ENCODE peak calls at places on chromosomes 2 and 18, in four cellular contexts. Q is A549, L is tibial artery, Z is lung. K is an unnamed sample.

GRCh38 chr2:169637620-169638019 is 53.5 kb downstream of the PPIG start:
- DNase-seq in Q (no peak), L (no peak), Z (no peak), K (no peak)

GRCh38 chr2:187499941-187500532 is 52.0 kb upstream of the CALCRL start:
- DNase-seq in Q (peak; percentile 19), L (peak; percentile 58), Z (peak; percentile 52), K (peak; percentile 93)

GRCh38 chr2:150639383-150639782 is 151.9 kb upstream of the RND3 start:
- DNase-seq in Q (no peak), L (no peak), Z (no peak), K (no peak)

GRCh38 chr2:2868065-2868464 is 509.6 kb downstream of the EIPR1 start:
- DNase-seq in Q (no peak), L (no peak), Z (no peak), K (no peak)

GRCh38 chr2:32008811-32009478 is 1.9 kb downstream of the MEMO1 start:
- DNase-seq in Q (no peak), L (no peak), Z (no peak), K (peak; percentile 38)

GRCh38 chr18:12411456-12411855 is 3.7 kb downstream of the PRELID3A start:
- DNase-seq in Q (no peak), L (no peak), Z (no peak), K (no peak)

GRCh38 chr2:63040586-63040985 is 10.0 kb upstream of the OTX1 start:
- DNase-seq in Q (no peak), L (no peak), Z (no peak), K (no peak)

GRCh38 chr2:184646593-184646992 is 48.3 kb downstream of the ZNF804A start:
- DNase-seq in Q (no peak), L (no peak), Z (no peak), K (no peak)

GRCh38 chr18:56756971-56757370 is 105.8 kb downstream of the WDR7 start:
- DNase-seq in Q (no peak), L (peak; percentile 28), Z (no peak), K (no peak)

GRCh38 chr2:99490088-99491065 is 560 bp upstream of the REV1 start:
- DNase-seq in Q (peak; percentile 90), L (peak; percentile 87), Z (peak; percentile 92), K (peak; percentile 94)

GRCh38 chr18:3305933-3306332 is 44.0 kb downstream of the MYL12B start:
- DNase-seq in Q (no peak), L (no peak), Z (no peak), K (no peak)

GRCh38 chr2:169361706-169362345 is 508 bp downstream of the LRP2 start:
- DNase-seq in Q (peak; percentile 11), L (no peak), Z (no peak), K (no peak)

GRCh38 chr2:230873670-230874401 is 9.1 kb downstream of the ITM2C start:
- DNase-seq in Q (no peak), L (no peak), Z (no peak), K (no peak)

GRCh38 chr2:239965318-239965717 is 59.8 kb downstream of the NDUFA10 start:
- DNase-seq in Q (no peak), L (no peak), Z (no peak), K (no peak)

GRCh38 chr2:233611284-233611683 is 6.1 kb upstream of the UGT1A8 start:
- DNase-seq in Q (no peak), L (no peak), Z (no peak), K (no peak)

GRCh38 chr2:105617631-105618350 is 126.9 kb upstream of the NCK2 start:
- DNase-seq in Q (no peak), L (no peak), Z (no peak), K (peak; percentile 12)

GRCh38 chr2:219289537-219290361 is 10.6 kb downstream of the DNAJB2 start:
- DNase-seq in Q (no peak), L (peak; percentile 72), Z (peak; percentile 51), K (peak; percentile 34)

GRCh38 chr2:43160778-43161177 is 65.6 kb downstream of the ZFP36L2 start:
- DNase-seq in Q (no peak), L (no peak), Z (no peak), K (no peak)

GRCh38 chr2:43159797-43160196 is 66.6 kb downstream of the ZFP36L2 start:
- DNase-seq in Q (no peak), L (no peak), Z (no peak), K (no peak)

GRCh38 chr2:43163365-43163715 is 63.1 kb downstream of the ZFP36L2 start:
- DNase-seq in Q (no peak), L (no peak), Z (no peak), K (no peak)

GRCh38 chr2:43164686-43165085 is 61.7 kb downstream of the ZFP36L2 start:
- DNase-seq in Q (no peak), L (no peak), Z (no peak), K (no peak)

GRCh38 chr2:43161650-43162542 is 64.5 kb downstream of the ZFP36L2 start:
- DNase-seq in Q (no peak), L (no peak), Z (no peak), K (no peak)
- H3K4me1 ChIP-seq in Q (peaks cover 72% of the 10 kb centered on the region), L (peaks cover 6% of the 10 kb centered on the region), Z (peaks cover 14% of the 10 kb centered on the region), K (no peaks in the 10 kb centered on the region)

GRCh38 chr2:46703588-46703987 is 212.0 kb downstream of the MCFD2 start:
- DNase-seq in Q (no peak), L (no peak), Z (no peak), K (no peak)
- H3K4me1 ChIP-seq in Q (peaks cover 79% of the 10 kb centered on the region), L (no peaks in the 10 kb centered on the region), Z (no peaks in the 10 kb centered on the region), K (peaks cover 20% of the 10 kb centered on the region)

DNA sequence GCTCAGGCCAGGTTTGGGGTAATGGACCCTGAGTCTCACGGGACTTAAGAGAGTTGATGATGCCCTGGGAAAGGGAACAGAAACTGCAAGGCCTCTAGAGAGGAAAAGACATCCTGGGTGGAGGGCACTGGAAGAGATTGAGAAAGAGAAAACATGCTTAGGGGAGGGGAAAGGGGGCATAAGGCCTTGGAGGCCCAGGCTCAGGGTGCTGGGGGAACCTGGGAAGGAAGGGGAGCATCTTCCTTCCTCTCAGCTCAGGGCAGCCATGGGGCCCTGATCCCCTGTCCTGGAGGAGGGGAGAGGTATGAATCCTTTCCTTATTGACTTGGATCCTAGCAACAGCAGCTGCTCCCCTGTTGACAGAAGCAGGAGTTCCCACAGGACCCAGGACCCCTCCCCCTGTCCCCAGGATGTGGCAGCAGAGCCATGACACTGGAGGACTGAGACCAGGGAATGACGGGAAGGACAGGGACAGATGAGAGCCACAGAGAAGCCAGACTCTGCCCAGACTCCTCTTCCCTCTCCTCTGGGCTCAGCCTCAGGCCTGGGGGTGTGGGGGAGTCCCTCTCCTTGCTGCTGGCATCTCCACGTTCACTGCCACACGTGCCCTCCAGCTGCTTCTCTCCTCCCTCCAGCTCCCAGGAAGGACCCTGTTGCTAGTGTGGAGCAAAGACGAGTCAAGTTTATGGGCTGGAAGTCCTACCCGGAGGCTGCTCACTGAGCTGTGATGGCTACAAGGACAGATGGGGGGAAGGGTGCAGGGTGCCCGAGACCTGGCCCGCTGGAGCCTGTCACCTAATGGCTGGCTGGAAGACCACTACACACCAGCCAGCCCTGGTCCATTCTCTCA is 834 bp downstream of the GPBAR1 start:
- DNase-seq in Q (no peak), L (no peak), Z (no peak), K (peak; percentile 55)
- H3K4me1 ChIP-seq in Q (no peaks in the 10 kb centered on the region), L (no peaks in the 10 kb centered on the region), Z (peaks cover 34% of the 10 kb centered on the region), K (peaks cover 18% of the 10 kb centered on the region)

GRCh38 chr18:36314754-36315153 is 17.2 kb downstream of the FHOD3 start:
- DNase-seq in Q (no peak), L (no peak), Z (no peak), K (no peak)

GRCh38 chr18:36315736-36316135 is 18.2 kb downstream of the FHOD3 start:
- DNase-seq in Q (no peak), L (no peak), Z (no peak), K (no peak)

GRCh38 chr18:36312806-36313395 is 15.4 kb downstream of the FHOD3 start:
- DNase-seq in Q (no peak), L (no peak), Z (no peak), K (no peak)

GRCh38 chr18:36316246-36316645 is 18.7 kb downstream of the FHOD3 start:
- DNase-seq in Q (no peak), L (no peak), Z (no peak), K (no peak)

DNA sequence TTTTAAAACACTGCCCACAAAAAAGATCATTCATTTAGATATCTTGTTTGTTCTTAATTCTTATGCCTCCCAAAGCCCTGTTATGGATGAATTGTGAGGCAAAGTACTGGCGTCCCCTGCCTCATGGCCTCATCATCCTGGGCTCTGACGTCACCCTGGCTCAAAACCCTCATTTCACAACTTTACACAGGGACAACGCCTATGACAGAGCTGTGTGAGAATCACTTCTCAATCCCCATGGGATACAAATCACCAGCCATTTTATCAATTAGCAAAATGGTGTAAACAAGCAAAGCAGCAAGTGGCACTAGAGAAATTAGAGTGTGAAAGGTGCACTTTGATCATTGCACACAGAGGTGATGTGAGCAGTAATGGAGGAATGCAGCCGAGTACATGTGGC is 16.6 kb downstream of the FHOD3 start:
- DNase-seq in Q (no peak), L (peak; percentile 57), Z (no peak), K (no peak)
- H3K4me1 ChIP-seq in Q (peaks cover 10% of the 10 kb centered on the region), L (no peaks in the 10 kb centered on the region), Z (no peaks in the 10 kb centered on the region), K (no peaks in the 10 kb centered on the region)

GRCh38 chr2:1848599-1848995 is 104.3 kb upstream of the PXDN start:
- DNase-seq in Q (no peak), L (no peak), Z (no peak), K (no peak)
- H3K4me1 ChIP-seq in Q (no peaks in the 10 kb centered on the region), L (no peaks in the 10 kb centered on the region), Z (no peaks in the 10 kb centered on the region), K (no peaks in the 10 kb centered on the region)